ENCODE peak calls at places on chromosomes 6 and 20, in six cellular contexts. O is GM23338, I is OCI-LY7, J is hepatocyte, M is MM.1S, D is HCT116. C is an unnamed sample.
A peak's percentile ranks its signal among the peaks of the same experiment; 100 is the strongest.

GRCh38 chr6:35681298-35681697 is 7.4 kb downstream of the FKBP5 start:
- DNase-seq in D (no peak), O (no peak), J (no peak), M (no peak), I (no peak), C (no peak)

GRCh38 chr20:25867776-25868649 is 171.4 kb upstream of the ZNF337 start:
- DNase-seq in O (peak; percentile 88), D (no peak), M (peak; percentile 40), J (peak; percentile 64), I (no peak), C (peak; percentile 81)

GRCh38 chr6:70221025-70221714 is 81.7 kb downstream of the COL9A1 start:
- DNase-seq in D (no peak), O (peak; percentile 71), M (peak; percentile 16), I (peak; percentile 44), J (peak; percentile 66), C (peak; percentile 37)

GRCh38 chr6:123829302-123829953 is 25.8 kb downstream of the NKAIN2 start:
- DNase-seq in J (no peak), I (no peak), M (no peak), O (no peak), D (no peak), C (peak; percentile 61)

GRCh38 chr20:40462600-40462999 is 226.4 kb downstream of the MAFB start:
- DNase-seq in M (no peak), J (no peak), O (no peak), D (no peak), I (no peak), C (no peak)

GRCh38 chr6:73521351-73522254 is 771 bp upstream of the EEF1A1 start:
- DNase-seq in M (peak; percentile 69), I (peak; percentile 58), J (peak; percentile 84), D (no peak), O (peak; percentile 86), C (peak; percentile 95)

GRCh38 chr6:165662041-165662491 is 975 bp downstream of the PDE10A start:
- DNase-seq in O (peak; percentile 53), D (no peak), I (no peak), M (no peak), J (peak; percentile 36), C (peak; percentile 24)

GRCh38 chr6:44000164-44000842 is 126.9 kb downstream of the MRPL14 start:
- DNase-seq in M (no peak), D (peak; percentile 65), O (peak; percentile 53), I (peak; percentile 19), J (no peak), C (no peak)

GRCh38 chr6:119073307-119074051 is 5.0 kb downstream of the FAM184A start:
- DNase-seq in J (no peak), D (no peak), M (no peak), O (no peak), I (no peak), C (no peak)

GRCh38 chr20:63032861-63033634 is 26.3 kb upstream of the BHLHE23 start:
- DNase-seq in M (no peak), O (peak; percentile 76), D (no peak), I (peak; percentile 56), J (no peak), C (no peak)

GRCh38 chr6:78701407-78701806 is 165.9 kb upstream of the IRAK1BP1 start:
- DNase-seq in J (no peak), O (no peak), D (no peak), I (no peak), M (no peak), C (peak; percentile 67)

GRCh38 chr20:33827629-33828325 is 16.6 kb downstream of the CHMP4B start:
- DNase-seq in M (peak; percentile 65), J (no peak), O (no peak), I (peak; percentile 56), D (no peak), C (no peak)

GRCh38 chr20:45383131-45383530 is 5.0 kb upstream of the TP53TG5 start:
- DNase-seq in M (no peak), I (no peak), O (no peak), D (no peak), J (no peak), C (peak; percentile 35)

GRCh38 chr6:31878761-31879542 is at the start of gene SLC44A4:
- DNase-seq in D (no peak), O (peak; percentile 77), J (peak; percentile 71), I (no peak), M (no peak), C (no peak)

GRCh38 chr6:158010591-158011477 is 29.2 kb downstream of the SYNJ2 start:
- DNase-seq in I (no peak), J (no peak), O (no peak), D (no peak), M (no peak), C (no peak)

GRCh38 chr20:31833130-31833930 is 12.1 kb downstream of the FOXS1 start:
- DNase-seq in O (peak; percentile 98), J (peak; percentile 79), I (peak; percentile 62), M (peak; percentile 47), D (peak; percentile 36), C (peak; percentile 52)

GRCh38 chr20:50652702-50653294 is 38.5 kb downstream of the RIPOR3 start:
- DNase-seq in O (no peak), J (no peak), I (peak; percentile 31), D (no peak), M (no peak), C (peak; percentile 25)

GRCh38 chr20:25510202-25510601 is 75.1 kb downstream of the NINL start:
- DNase-seq in D (no peak), I (no peak), M (no peak), J (no peak), O (no peak), C (no peak)

GRCh38 chr20:9594284-9594875 is 80.0 kb downstream of the LAMP5 start:
- DNase-seq in D (no peak), O (no peak), J (peak; percentile 30), I (no peak), M (no peak), C (no peak)

GRCh38 chr6:158050955-158051354 is 69.3 kb downstream of the SYNJ2 start:
- DNase-seq in O (no peak), I (no peak), D (no peak), M (no peak), J (no peak), C (peak; percentile 97)

GRCh38 chr6:138442663-138443062 is 38.6 kb downstream of the HEBP2 start:
- DNase-seq in I (no peak), O (no peak), J (no peak), M (no peak), D (no peak), C (no peak)

GRCh38 chr6:56716229-56716628 is 73.5 kb upstream of the DST start:
- DNase-seq in O (no peak), M (no peak), I (no peak), J (no peak), D (no peak), C (no peak)

GRCh38 chr6:154962751-154963150 is 32.4 kb upstream of the TIAM2 start:
- DNase-seq in M (no peak), I (no peak), O (no peak), D (no peak), J (peak; percentile 23), C (peak; percentile 76)

GRCh38 chr20:32603046-32603726 is 18.1 kb upstream of the NOL4L start:
- DNase-seq in M (no peak), D (no peak), O (no peak), I (peak; percentile 84), J (no peak), C (no peak)

GRCh38 chr20:19820520-19821211 is 62.6 kb downstream of the RIN2 start:
- DNase-seq in I (no peak), D (no peak), J (no peak), O (no peak), M (no peak), C (no peak)

GRCh38 chr6:129860901-129861665 is at the start of gene TMEM244:
- DNase-seq in D (no peak), M (peak; percentile 73), J (no peak), I (no peak), O (no peak), C (peak; percentile 91)

GRCh38 chr20:63497138-63497945 is 1.5 kb downstream of the EEF1A2 start:
- DNase-seq in M (no peak), D (no peak), J (no peak), I (no peak), O (no peak), C (no peak)

GRCh38 chr6:131548441-131548840 is 24.6 kb upstream of the ARG1 start:
- DNase-seq in M (no peak), J (no peak), D (no peak), O (no peak), I (no peak), C (no peak)

GRCh38 chr6:39050453-39051112 is 2.0 kb downstream of the GLP1R start:
- DNase-seq in M (no peak), O (no peak), J (no peak), I (no peak), D (no peak), C (no peak)

GRCh38 chr6:149357726-149358538 is 40.4 kb downstream of the TAB2 start:
- DNase-seq in J (no peak), O (no peak), I (no peak), M (no peak), D (no peak), C (no peak)
- TF ChIP-seq EZH2phosphoT487 in J (no peak), O (no peak), I (no peak), M (no peak), D (no peak), C (no peak)

GRCh38 chr6:45590751-45591184 is 213.0 kb upstream of the SUPT3H start:
- DNase-seq in J (peak; percentile 43), M (no peak), I (no peak), D (no peak), O (no peak), C (no peak)
- H3K27ac ChIP-seq in J (peak overlapping the region; percentile 65), M (no peak overlapping the region), I (no peak overlapping the region), D (no peak overlapping the region), O (no peak overlapping the region), C (peak overlapping the region; percentile 10)

GRCh38 chr20:44137210-44137781 is 49.7 kb downstream of the JPH2 start:
- DNase-seq in I (no peak), D (no peak), O (peak; percentile 60), J (peak; percentile 79), M (no peak), C (peak; percentile 30)
- TF ChIP-seq EZH2phosphoT487 in I (no peak), D (no peak), O (no peak), J (no peak), M (no peak), C (no peak)

GRCh38 chr20:49335456-49335855 is 57.6 kb upstream of the ZNFX1 start:
- DNase-seq in I (no peak), O (no peak), M (no peak), D (no peak), J (no peak), C (no peak)

GRCh38 chr20:49339123-49339522 is 61.3 kb upstream of the ZNFX1 start:
- DNase-seq in D (no peak), M (no peak), O (no peak), I (no peak), J (no peak), C (no peak)

GRCh38 chr20:49336786-49337185 is 58.9 kb upstream of the ZNFX1 start:
- DNase-seq in I (no peak), O (no peak), J (no peak), D (no peak), M (no peak), C (no peak)

GRCh38 chr20:49338061-49338460 is 60.2 kb upstream of the ZNFX1 start:
- DNase-seq in J (no peak), I (no peak), D (no peak), M (no peak), O (no peak), C (no peak)

DNA sequence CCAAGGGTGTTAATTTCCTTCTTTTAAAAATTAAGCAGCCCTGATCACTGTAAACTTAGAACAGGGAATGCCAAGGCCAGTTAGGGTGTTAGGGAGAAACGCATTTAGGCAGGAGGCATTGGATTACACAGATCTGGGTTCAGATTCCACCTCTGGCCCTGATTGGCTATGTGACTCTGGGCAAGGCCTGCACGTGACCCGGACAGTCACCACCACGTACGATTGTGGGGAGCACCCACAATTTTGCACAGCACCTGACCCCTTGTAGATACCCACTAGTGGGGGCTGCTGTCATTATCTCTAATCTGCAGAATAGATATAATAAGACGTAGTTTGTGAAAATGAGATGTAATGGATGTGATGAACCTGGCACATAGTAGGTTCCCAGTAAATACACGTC is 59.5 kb upstream of the ZNFX1 start:
- DNase-seq in D (no peak), J (no peak), I (no peak), O (no peak), M (no peak), C (no peak)
- H3K27ac ChIP-seq in D (no peak overlapping the region), J (no peak overlapping the region), I (no peak overlapping the region), O (no peak overlapping the region), M (no peak overlapping the region), C (no peak overlapping the region)

C was measured in GM23248.